ENCODE peak calls at places on chromosomes 11 and 22, in four cellular contexts. I is dorsolateral prefrontal cortex, T is HCT116, W is MM.1S. Q is an unnamed sample.

GRCh38 chr22:32204211-32204855 is 540 bp downstream of the RFPL2 start:
- DNase-seq in T (no peak), I (peak), W (no peak), Q (no peak)

GRCh38 chr11:45778341-45778740 is 26.6 kb upstream of the SLC35C1 start:
- DNase-seq in I (no peak), T (no peak), W (no peak), Q (no peak)

GRCh38 chr11:118819687-118820086 is 28.7 kb upstream of the DDX6 start:
- DNase-seq in W (peak), T (no peak), I (no peak), Q (no peak)

GRCh38 chr22:24481641-24482040 is 13.5 kb upstream of the UPB1 start:
- DNase-seq in T (no peak), W (no peak), I (no peak), Q (no peak)

GRCh38 chr11:73662445-73663157 is 16.2 kb downstream of the PLEKHB1 start:
- DNase-seq in W (no peak), I (no peak), T (no peak), Q (no peak)

GRCh38 chr11:35588627-35589026 is 29.6 kb upstream of the FJX1 start:
- DNase-seq in W (no peak), T (no peak), I (no peak), Q (no peak)

GRCh38 chr22:23613193-23613973 is 18.7 kb downstream of the DRICH1 start:
- DNase-seq in W (no peak), I (no peak), T (no peak), Q (no peak)

GRCh38 chr22:18091478-18091877 is 13.7 kb downstream of the PEX26 start:
- DNase-seq in T (no peak), W (peak), I (no peak), Q (no peak)

GRCh38 chr22:45510376-45511232 is 7.9 kb downstream of the FBLN1 start:
- DNase-seq in W (no peak), T (no peak), I (no peak), Q (no peak)

GRCh38 chr11:102279641-102280170 is 37.6 kb upstream of the BIRC3 start:
- DNase-seq in I (no peak), W (peak), T (no peak), Q (peak)

GRCh38 chr22:46534177-46534776 is 3.1 kb downstream of the CELSR1 start:
- DNase-seq in I (no peak), W (no peak), T (no peak), Q (no peak)

GRCh38 chr11:126357055-126357962 is 1.8 kb downstream of the ST3GAL4 start:
- DNase-seq in W (no peak), T (no peak), I (no peak), Q (no peak)

DNA sequence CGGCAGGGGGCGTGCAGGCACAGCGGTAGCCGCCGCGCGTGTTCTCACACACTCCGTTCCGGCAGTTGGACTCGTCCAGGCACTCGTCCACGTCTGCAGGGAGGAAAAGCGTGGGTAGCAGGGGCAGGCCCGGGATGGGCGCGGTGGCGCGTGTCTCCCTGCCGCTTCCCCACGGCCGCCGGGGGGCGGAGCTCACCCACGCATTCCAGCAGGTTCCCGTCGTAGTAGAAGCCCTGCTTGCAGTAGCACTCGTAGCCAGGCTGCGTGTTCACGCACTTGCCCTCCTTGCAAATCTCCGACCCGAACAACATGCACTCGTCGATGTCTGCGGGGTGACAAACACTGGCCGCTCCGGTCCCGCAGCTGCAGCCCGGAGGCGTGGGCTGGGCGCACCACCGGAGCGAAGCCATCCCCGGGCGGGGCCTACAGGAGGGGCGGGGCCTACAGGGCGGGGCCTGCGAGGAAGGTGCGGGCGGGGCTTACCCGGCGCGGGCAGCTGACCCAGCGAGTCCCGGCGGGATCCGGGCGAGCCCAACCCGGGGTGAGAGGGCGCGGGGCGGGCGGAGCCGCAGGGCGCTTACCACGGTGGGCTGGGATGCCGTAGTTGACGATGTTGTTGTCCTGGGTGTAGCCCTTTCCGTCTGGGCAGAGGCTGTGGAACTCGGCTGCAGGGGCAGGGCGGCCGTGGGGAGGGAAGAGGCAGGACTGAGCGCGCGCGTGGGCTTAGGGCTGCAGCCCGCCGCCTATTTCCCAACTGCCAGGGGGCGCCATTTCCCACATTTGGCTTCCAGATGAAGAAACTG is 15.6 kb downstream of the SCYL1 start:
- DNase-seq in T (peak), I (peak), W (peak), Q (peak)
- H3K4me3 ChIP-seq in T (peak), I (peak), W (peak), Q (peak)

DNA sequence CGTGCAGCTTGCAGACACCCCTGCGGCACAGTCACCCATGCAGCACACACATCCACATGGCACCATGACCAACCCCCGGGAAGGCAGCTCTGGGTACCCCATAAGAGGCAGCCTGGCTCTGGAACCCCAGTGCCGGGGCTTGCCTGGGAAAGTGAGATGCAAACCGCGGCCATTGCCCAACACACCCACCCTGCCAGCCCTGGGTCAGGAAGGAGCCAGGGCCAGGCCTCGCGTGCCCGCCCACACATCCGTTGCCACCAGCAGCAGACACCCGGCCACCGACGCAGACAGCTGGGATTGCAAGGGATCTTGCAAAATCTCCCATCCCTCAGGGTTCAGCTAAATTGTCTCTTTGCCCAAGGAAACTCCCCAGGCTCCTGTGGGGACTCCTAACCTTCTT is 9.9 kb downstream of the CASTOR1 start:
- DNase-seq in T (no peak), W (no peak), I (no peak), Q (no peak)
- H3K4me3 ChIP-seq in T (no peak), W (no peak), I (no peak), Q (no peak)

DNA sequence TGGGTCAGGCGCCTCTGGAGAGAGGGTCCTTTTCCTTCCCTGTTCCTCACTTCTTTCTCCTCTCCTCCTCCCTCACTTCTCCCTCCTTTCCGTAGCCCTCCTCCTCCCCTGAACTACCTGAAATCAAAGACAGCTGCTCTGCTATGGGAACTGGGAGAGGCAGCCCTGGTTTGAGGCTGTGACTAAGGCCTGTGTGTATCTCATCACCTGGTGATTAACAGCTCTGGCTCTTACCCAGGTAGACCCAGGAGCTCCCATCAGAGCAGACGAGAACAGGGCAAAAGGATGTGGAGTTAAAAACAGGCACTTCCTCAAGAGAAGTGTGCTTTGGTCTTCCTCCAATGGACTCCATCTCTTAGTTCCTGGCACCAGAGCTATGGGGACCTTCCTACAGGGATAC is 5.8 kb downstream of the ISX start:
- DNase-seq in W (no peak), T (no peak), I (no peak), Q (no peak)
- H3K4me3 ChIP-seq in W (no peak), T (no peak), I (no peak), Q (no peak)

DNA sequence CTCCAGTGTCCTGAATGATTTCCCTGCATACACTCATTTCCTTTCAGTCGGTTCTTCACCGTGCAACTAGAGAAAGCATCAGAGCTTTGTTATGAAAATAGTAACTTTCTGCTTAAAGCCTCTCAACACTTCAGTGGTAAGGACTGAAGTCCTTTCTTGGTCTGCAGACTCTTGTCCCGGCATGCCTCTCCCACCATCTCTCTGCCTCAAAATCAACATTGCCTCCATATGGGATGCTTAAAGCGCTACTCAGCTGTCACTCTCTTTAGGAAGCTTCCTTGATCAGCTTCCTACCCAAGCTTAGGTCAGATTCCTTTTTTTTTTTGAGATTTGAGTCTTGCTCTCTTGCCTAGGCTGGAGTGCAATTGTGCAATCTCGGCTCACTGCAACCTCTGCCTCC is 36.7 kb downstream of the APLP2 start:
- DNase-seq in T (no peak), I (no peak), W (no peak), Q (no peak)
- H3K4me3 ChIP-seq in T (no peak), I (no peak), W (no peak), Q (no peak)

DNA sequence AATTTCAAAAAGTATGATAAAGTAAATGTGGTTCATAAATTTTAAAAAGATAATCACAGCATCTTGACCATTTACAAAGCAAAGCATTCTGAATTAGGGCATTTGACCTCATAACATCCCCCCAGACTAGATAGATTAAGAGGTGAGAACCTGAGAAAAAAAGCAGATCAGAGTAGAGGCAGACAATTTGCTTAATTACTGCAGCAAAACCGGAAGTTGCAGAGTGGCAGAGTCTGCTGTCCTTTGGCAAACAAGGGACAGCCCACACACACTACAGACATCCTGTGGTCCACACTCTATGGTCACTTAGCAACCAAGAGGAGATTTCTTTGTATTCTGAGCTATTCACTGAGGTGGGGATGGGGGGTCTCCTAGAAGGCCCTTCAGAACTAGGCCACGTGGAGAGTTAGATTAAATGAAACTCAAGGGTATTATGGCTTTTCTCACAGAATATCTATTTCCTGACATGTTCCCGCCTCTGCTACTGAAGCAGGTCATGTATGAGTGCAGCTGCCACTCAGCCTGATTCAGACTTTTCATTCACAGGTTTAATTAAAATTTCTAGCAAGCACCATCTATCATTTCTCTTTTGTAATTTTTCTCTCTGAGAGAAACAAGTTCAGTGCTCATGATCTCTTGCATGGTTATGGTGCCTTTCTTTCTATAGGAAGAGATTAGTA is 48.5 kb downstream of the SVIP start:
- DNase-seq in T (no peak), I (no peak), W (peak), Q (peak)
- H3K4me3 ChIP-seq in T (no peak), I (no peak), W (no peak), Q (no peak)

GRCh38 chr22:38467904-38468760 is at the start of gene KDELR3:
- DNase-seq in W (no peak), T (peak), I (no peak), Q (peak)
- H3K4me3 ChIP-seq in W (peak), T (peak), I (peak), Q (no peak)

GRCh38 chr11:133906746-133907145 is 50.0 kb downstream of the IGSF9B start:
- DNase-seq in T (no peak), W (no peak), I (no peak), Q (no peak)

GRCh38 chr11:133907216-133907615 is 49.6 kb downstream of the IGSF9B start:
- DNase-seq in W (no peak), T (no peak), I (no peak), Q (no peak)

GRCh38 chr11:133906241-133906640 is 50.5 kb downstream of the IGSF9B start:
- DNase-seq in I (no peak), T (no peak), W (no peak), Q (no peak)

GRCh38 chr11:133904818-133905515 is 51.8 kb downstream of the IGSF9B start:
- DNase-seq in I (no peak), T (no peak), W (no peak), Q (no peak)

DNA sequence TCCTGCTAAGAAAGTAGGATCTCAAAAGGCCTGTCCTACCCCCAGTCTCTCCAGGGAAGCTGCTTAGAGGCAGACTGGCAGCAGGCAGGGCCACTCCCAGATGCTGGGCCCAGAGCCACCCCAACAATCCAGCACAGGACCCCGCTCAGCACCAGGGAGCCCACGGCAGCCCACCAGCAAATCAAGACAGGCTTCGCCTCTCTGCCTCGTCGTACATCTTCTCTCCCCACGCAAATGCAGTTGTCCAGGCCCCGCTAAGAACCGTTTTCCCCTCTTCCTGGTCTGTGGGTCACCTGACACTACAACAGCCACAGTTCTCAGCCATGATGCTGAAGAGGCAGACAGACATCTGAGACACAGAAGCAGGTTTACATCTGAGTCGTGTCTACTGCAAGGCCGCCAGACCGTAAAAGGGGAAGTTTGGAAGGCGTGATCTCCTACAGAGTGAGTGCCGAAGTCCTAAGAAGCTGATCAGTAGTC is 51.1 kb downstream of the IGSF9B start:
- DNase-seq in W (no peak), I (no peak), T (no peak), Q (no peak)
- H3K4me3 ChIP-seq in W (no peak), I (no peak), T (no peak), Q (no peak)

GRCh38 chr11:86803136-86803535 is 2.8 kb downstream of the PRSS23 start:
- DNase-seq in T (no peak), W (no peak), I (no peak), Q (no peak)
- H3K4me3 ChIP-seq in T (no peak), W (no peak), I (no peak), Q (no peak)